ENCODE peak calls at places on chromosome 9, in four cellular contexts. G, R, N and M are unnamed samples.

GRCh38 chr9:16032799-16033198 is 480.0 kb downstream of the CCDC171 start:
- DNase-seq in G (peak), R (peak), N (peak), M (peak)

GRCh38 chr9:127910613-127911205 is 6.1 kb downstream of the ST6GALNAC4 start:
- DNase-seq in G (peak), R (peak), N (no peak), M (peak)

GRCh38 chr9:86308687-86309086 is 26.3 kb upstream of the ISCA1 start:
- DNase-seq in G (no peak), R (peak), N (no peak), M (no peak)

GRCh38 chr9:109441296-109441695 is 56.8 kb downstream of the PTPN3 start:
- DNase-seq in G (no peak), R (no peak), N (peak), M (no peak)

GRCh38 chr9:121505903-121506640 is 6.4 kb upstream of the GGTA1 start:
- DNase-seq in G (peak), R (no peak), N (no peak), M (no peak)

GRCh38 chr9:73157811-73158210 is 6.1 kb downstream of the ANXA1 start:
- DNase-seq in G (no peak), R (peak), N (no peak), M (peak)

GRCh38 chr9:129568560-129569505 is 52.1 kb downstream of the C9orf50 start:
- DNase-seq in G (peak), R (peak), N (peak), M (no peak)

GRCh38 chr9:7405924-7406604 is 393.5 kb downstream of the DMAC1 start:
- DNase-seq in G (no peak), R (no peak), N (no peak), M (no peak)

GRCh38 chr9:81237565-81238231 is 451.6 kb downstream of the TLE1 start:
- DNase-seq in G (no peak), R (no peak), N (no peak), M (no peak)

GRCh38 chr9:93665566-93666278 is 89.3 kb downstream of the PHF2 start:
- DNase-seq in G (no peak), R (no peak), N (peak), M (no peak)

GRCh38 chr9:132451276-132451675 is 41.3 kb downstream of the CFAP77 start:
- DNase-seq in G (no peak), R (no peak), N (no peak), M (no peak)

GRCh38 chr9:91948423-91949292 is 1.4 kb downstream of the ROR2 start:
- DNase-seq in G (peak), R (peak), N (peak), M (peak)

GRCh38 chr9:97962575-97962974 is 20.6 kb upstream of the ANP32B start:
- DNase-seq in G (no peak), R (no peak), N (no peak), M (no peak)

GRCh38 chr9:124621371-124622328 is 114.5 kb upstream of the NR5A1 start:
- DNase-seq in G (peak), R (peak), N (peak), M (peak)

GRCh38 chr9:81522721-81523551 is 166.4 kb downstream of the TLE1 start:
- DNase-seq in G (peak), R (peak), N (peak), M (peak)